ENCODE peak calls at places on chromosomes 7 and 10, in five cellular contexts. B is cardiac muscle cell, I is PC-3, X is tibial artery, Y is fibroblast of lung. P is an unnamed sample. For H3K4me1, the result is how much of the 10 kb centered on the place peaks cover.

GRCh38 chr7:15046851-15047250 is 144.3 kb upstream of the DGKB start:
- DNase-seq in B (no peak), I (no peak), X (no peak), Y (no peak), P (no peak)

GRCh38 chr10:84530724-84531325 is 202.4 kb downstream of the CCSER2 start:
- DNase-seq in B (no peak), I (no peak), X (no peak), Y (no peak), P (no peak)

GRCh38 chr7:33904680-33905388 is 505 bp upstream of the BMPER start:
- DNase-seq in B (peak), I (no peak), X (no peak), Y (peak), P (peak)

GRCh38 chr10:112461029-112461887 is 14.2 kb downstream of the VTI1A start:
- DNase-seq in B (peak), I (peak), X (no peak), Y (peak), P (peak)

GRCh38 chr7:38185938-38186337 is 7.9 kb downstream of the STARD3NL start:
- DNase-seq in B (no peak), I (peak), X (no peak), Y (no peak), P (no peak)

GRCh38 chr7:3063016-3063753 is 19.5 kb upstream of the CARD11 start:
- DNase-seq in B (no peak), I (peak), X (no peak), Y (no peak), P (no peak)

GRCh38 chr10:129853236-129853946 is 110.7 kb downstream of the EBF3 start:
- DNase-seq in B (peak), I (peak), X (no peak), Y (no peak), P (peak)

GRCh38 chr7:56222866-56223265 is 106.6 kb upstream of the NUPR2 start:
- DNase-seq in B (no peak), I (no peak), X (no peak), Y (no peak), P (no peak)

GRCh38 chr10:10975647-10976046 is 42.0 kb upstream of the CELF2 start:
- DNase-seq in B (no peak), I (no peak), X (no peak), Y (no peak), P (no peak)

GRCh38 chr7:57400531-57401155 is 49.3 kb upstream of the ZNF716 start:
- DNase-seq in B (no peak), I (no peak), X (no peak), Y (no peak), P (no peak)

GRCh38 chr10:96301616-96302015 is 2.6 kb upstream of the DNTT start:
- DNase-seq in B (no peak), I (no peak), X (no peak), Y (no peak), P (no peak)

GRCh38 chr10:102381983-102382382 is 13.5 kb upstream of the NFKB2 start:
- DNase-seq in B (no peak), I (no peak), X (no peak), Y (no peak), P (no peak)

GRCh38 chr7:131848033-131848432 is 291.6 kb upstream of the PODXL start:
- DNase-seq in B (no peak), I (no peak), X (no peak), Y (no peak), P (no peak)

GRCh38 chr10:129531195-129531968 is 64.3 kb downstream of the MGMT start:
- DNase-seq in B (peak), I (peak), X (no peak), Y (peak), P (peak)

GRCh38 chr10:21517134-21517982 is 8.1 kb downstream of the SKIDA1 start:
- DNase-seq in B (peak), I (peak), X (peak), Y (peak), P (no peak)

GRCh38 chr10:32143302-32143847 is 87.2 kb upstream of the KIF5B start:
- DNase-seq in B (no peak), I (no peak), X (no peak), Y (no peak), P (peak)

GRCh38 chr10:95291634-95292039 is 834 bp upstream of the PDLIM1 start:
- DNase-seq in B (no peak), I (no peak), X (no peak), Y (no peak), P (no peak)

GRCh38 chr10:95296764-95297163 is 6.0 kb upstream of the PDLIM1 start:
- DNase-seq in B (no peak), I (no peak), X (no peak), Y (no peak), P (no peak)

GRCh38 chr10:95300140-95300539 is 9.3 kb upstream of the PDLIM1 start:
- DNase-seq in B (no peak), I (no peak), X (no peak), Y (no peak), P (no peak)

GRCh38 chr10:95295031-95295755 is 4.4 kb upstream of the PDLIM1 start:
- DNase-seq in B (peak), I (no peak), X (peak), Y (peak), P (peak)

DNA sequence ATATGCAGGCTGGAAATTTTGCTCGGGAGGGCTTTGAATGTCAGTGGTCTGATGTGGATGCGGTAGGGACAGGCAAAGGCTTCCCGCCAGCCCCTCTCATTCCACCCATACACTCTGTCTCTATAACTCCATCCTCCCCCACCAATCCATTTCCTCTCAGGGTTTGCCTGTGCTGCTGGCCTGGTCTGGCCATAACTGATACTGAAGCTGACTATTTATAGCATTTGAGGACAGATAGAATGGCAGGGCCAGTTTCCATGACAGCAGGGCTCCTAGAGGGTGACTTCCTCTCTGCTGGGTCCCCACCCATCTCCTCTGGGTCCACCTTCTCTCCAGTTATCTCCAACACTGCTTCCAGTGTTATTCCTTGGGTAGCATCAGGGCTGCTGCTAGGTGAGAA is 6.6 kb upstream of the PDLIM1 start:
- DNase-seq in B (no peak), I (no peak), X (no peak), Y (no peak), P (no peak)
- H3K4me1 ChIP-seq in B (under half), I (under half), X (under half), Y (under half), P (under half)

DNA sequence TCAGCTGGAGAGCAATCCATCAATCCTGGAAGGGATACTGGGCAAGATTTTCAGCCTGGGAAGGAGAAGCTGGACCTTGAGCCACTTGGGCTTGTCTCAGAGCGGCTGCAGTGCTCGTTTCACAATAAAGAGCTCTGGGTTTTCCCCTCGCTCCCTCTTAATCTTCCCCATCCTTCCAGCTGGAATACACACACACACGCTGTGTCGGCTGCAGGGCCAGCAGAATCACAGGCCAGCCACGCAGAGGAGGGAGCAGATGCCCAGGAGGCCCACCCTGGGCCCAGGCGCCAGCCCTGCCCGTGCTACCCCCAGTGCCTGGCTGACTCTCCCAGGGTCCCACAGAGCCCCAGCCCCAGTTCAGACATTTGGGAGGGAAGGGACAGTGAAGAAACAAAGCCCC is 255.1 kb downstream of the TNS3 start:
- DNase-seq in B (peak), I (no peak), X (peak), Y (peak), P (peak)
- H3K27ac ChIP-seq in B (peak), I (no peak), X (peak), Y (peak), P (no peak)

GRCh38 chr10:34522542-34522941 is 292.6 kb downstream of the PARD3 start:
- DNase-seq in B (peak), I (peak), X (no peak), Y (peak), P (no peak)
- TF ChIP-seq CTCF in B (peak), I (peak), X (no peak), Y (peak), P (peak)

GRCh38 chr10:110357252-110357780 is 52.6 kb upstream of the SMNDC1 start:
- DNase-seq in B (peak), I (peak), X (no peak), Y (peak), P (peak)
- H3K4me1 ChIP-seq in B (under half), I (half or more), X (under half), Y (under half), P (under half)

GRCh38 chr7:96977445-96977844 is 27.9 kb upstream of the DLX6 start:
- DNase-seq in B (no peak), I (no peak), X (no peak), Y (no peak), P (no peak)

GRCh38 chr7:96970739-96971138 is 34.6 kb upstream of the DLX6 start:
- DNase-seq in B (no peak), I (no peak), X (no peak), Y (no peak), P (no peak)

GRCh38 chr7:96973986-96974385 is 31.4 kb upstream of the DLX6 start:
- DNase-seq in B (no peak), I (no peak), X (no peak), Y (peak), P (peak)

GRCh38 chr7:96979551-96980276 is 25.6 kb upstream of the DLX6 start:
- DNase-seq in B (no peak), I (no peak), X (no peak), Y (no peak), P (no peak)

DNA sequence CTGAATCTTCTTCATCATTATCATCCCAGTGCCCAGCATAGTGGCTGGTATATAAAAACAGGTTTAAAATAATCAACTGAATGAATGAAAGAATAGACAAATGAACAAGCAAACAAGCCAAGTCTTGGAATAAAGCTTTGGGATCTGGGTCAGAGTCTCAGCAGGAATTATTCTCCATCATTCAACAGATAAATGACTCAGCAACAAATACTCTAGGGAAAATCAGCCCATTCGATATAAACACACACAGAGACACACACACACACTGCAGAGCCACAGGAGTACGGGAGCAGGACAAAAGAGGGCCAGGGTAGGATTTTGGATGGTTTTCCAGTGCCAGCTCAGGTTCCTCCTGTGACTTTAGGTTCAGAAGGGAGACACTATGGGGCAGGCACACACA is 29.2 kb upstream of the DLX6 start:
- DNase-seq in B (no peak), I (no peak), X (no peak), Y (no peak), P (no peak)
- H3K27ac ChIP-seq in B (no peak), I (no peak), X (no peak), Y (no peak), P (no peak)

DNA sequence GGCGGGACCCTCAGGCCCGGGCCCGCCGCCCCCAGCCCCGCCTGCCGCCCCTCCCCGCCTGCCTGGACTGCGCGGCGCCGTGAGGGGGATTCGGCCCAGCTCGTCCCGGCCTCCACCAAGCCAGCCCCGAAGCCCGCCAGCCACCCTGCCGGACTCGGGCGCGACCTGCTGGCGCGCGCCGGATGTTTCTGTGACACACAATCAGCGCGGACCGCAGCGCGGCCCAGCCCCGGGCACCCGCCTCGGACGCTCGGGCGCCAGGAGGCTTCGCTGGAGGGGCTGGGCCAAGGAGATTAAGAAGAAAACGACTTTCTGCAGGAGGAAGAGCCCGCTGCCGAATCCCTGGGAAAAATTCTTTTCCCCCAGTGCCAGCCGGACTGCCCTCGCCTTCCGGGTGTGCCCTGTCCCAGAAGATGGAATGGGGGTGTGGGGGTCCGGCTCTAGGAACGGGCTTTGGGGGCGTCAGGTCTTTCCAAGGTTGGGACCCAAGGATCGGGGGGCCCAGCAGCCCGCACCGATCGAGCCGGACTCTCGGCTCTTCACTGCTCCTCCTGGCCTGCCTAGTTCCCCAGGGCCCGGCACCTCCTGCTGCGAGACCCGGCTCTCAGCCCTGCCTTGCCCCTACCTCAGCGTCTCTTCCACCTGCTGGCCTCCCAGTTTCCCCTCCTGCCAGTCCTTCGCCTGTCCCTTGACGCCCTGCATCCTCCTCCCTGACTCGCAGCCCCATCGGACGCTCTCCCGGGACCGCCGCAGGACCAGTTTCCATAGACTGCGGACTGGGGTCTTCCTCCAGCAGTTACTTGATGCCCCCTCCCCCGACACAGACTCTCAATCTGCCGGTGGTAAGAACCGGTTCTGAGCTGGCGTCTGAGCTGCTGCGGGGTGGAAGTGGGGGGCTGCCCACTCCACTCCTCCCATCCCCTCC is 82.7 kb downstream of the PAX2 start:
- DNase-seq in B (no peak), I (peak), X (peak), Y (peak), P (no peak)
- TF ChIP-seq CTCF in B (no peak), I (no peak), X (no peak), Y (no peak), P (no peak)

GRCh38 chr7:142804715-142805114 is 33.9 kb downstream of the PRSS2 start:
- DNase-seq in B (no peak), I (no peak), X (no peak), Y (no peak), P (no peak)
- H3K4me1 ChIP-seq in B (under half), I (under half), X (under half), Y (under half), P (under half)

GRCh38 chr7:44769381-44770209 is 20.9 kb downstream of the ZMIZ2 start:
- DNase-seq in B (peak), I (no peak), X (no peak), Y (peak), P (peak)
- H3K27ac ChIP-seq in B (peak), I (no peak), X (peak), Y (no peak), P (no peak)

P was measured in foreskin keratinocyte.